ENCODE peak calls at places on chromosomes 1 and 21, in six cellular contexts. One of them, this sample, is unnamed.

GRCh38 chr21:17903029-17903806 is 84.1 kb upstream of the C21orf91 start:
- DNase-seq in heart left ventricle: no peak
- DNase-seq in MM.1S: peak
- DNase-seq in AG10803: peak
- DNase-seq in dorsolateral prefrontal cortex: no peak
- DNase-seq in kidney: no peak
- DNase-seq in this sample: peak

GRCh38 chr1:103129255-103129654 is 20.9 kb upstream of the COL11A1 start:
- DNase-seq in MM.1S: no peak
- DNase-seq in kidney: no peak
- DNase-seq in heart left ventricle: no peak
- DNase-seq in AG10803: peak
- DNase-seq in dorsolateral prefrontal cortex: no peak
- DNase-seq in this sample: no peak

GRCh38 chr1:92527670-92528069 is 40.9 kb upstream of the GFI1 start:
- DNase-seq in heart left ventricle: no peak
- DNase-seq in dorsolateral prefrontal cortex: no peak
- DNase-seq in AG10803: no peak
- DNase-seq in kidney: no peak
- DNase-seq in MM.1S: no peak
- DNase-seq in this sample: no peak

GRCh38 chr21:46326110-46326703 is 2.3 kb downstream of the PCNT start:
- DNase-seq in heart left ventricle: no peak
- DNase-seq in AG10803: no peak
- DNase-seq in MM.1S: no peak
- DNase-seq in dorsolateral prefrontal cortex: no peak
- DNase-seq in kidney: no peak
- DNase-seq in this sample: no peak

GRCh38 chr1:234662148-234662547 is 52.2 kb upstream of the IRF2BP2 start:
- DNase-seq in heart left ventricle: no peak
- DNase-seq in dorsolateral prefrontal cortex: no peak
- DNase-seq in MM.1S: no peak
- DNase-seq in AG10803: no peak
- DNase-seq in kidney: no peak
- DNase-seq in this sample: no peak

GRCh38 chr1:235105051-235106043 is 23.3 kb downstream of the TOMM20 start:
- DNase-seq in kidney: no peak
- DNase-seq in AG10803: peak
- DNase-seq in heart left ventricle: no peak
- DNase-seq in MM.1S: peak
- DNase-seq in dorsolateral prefrontal cortex: no peak
- DNase-seq in this sample: peak

GRCh38 chr1:246608616-246609376 is 42.5 kb downstream of the CNST start:
- DNase-seq in heart left ventricle: peak
- DNase-seq in kidney: peak
- DNase-seq in dorsolateral prefrontal cortex: no peak
- DNase-seq in AG10803: peak
- DNase-seq in MM.1S: no peak
- DNase-seq in this sample: no peak

GRCh38 chr1:22780696-22781095 is 70.1 kb downstream of the EPHB2 start:
- DNase-seq in kidney: no peak
- DNase-seq in MM.1S: no peak
- DNase-seq in AG10803: no peak
- DNase-seq in heart left ventricle: no peak
- DNase-seq in dorsolateral prefrontal cortex: no peak
- DNase-seq in this sample: peak

GRCh38 chr1:79323240-79324025 is 316.9 kb upstream of the ADGRL4 start:
- DNase-seq in dorsolateral prefrontal cortex: no peak
- DNase-seq in MM.1S: no peak
- DNase-seq in heart left ventricle: no peak
- DNase-seq in kidney: no peak
- DNase-seq in AG10803: peak
- DNase-seq in this sample: no peak

GRCh38 chr1:199264283-199264682 is 625.4 kb downstream of the PTPRC start:
- DNase-seq in kidney: no peak
- DNase-seq in MM.1S: no peak
- DNase-seq in dorsolateral prefrontal cortex: no peak
- DNase-seq in AG10803: no peak
- DNase-seq in heart left ventricle: no peak
- DNase-seq in this sample: no peak
- TF ChIP-seq CTCF in kidney: no peak
- TF ChIP-seq CTCF in MM.1S: no peak
- TF ChIP-seq CTCF in dorsolateral prefrontal cortex: no peak
- TF ChIP-seq CTCF in AG10803: no peak
- TF ChIP-seq CTCF in heart left ventricle: no peak
- TF ChIP-seq CTCF in this sample: no peak

DNA sequence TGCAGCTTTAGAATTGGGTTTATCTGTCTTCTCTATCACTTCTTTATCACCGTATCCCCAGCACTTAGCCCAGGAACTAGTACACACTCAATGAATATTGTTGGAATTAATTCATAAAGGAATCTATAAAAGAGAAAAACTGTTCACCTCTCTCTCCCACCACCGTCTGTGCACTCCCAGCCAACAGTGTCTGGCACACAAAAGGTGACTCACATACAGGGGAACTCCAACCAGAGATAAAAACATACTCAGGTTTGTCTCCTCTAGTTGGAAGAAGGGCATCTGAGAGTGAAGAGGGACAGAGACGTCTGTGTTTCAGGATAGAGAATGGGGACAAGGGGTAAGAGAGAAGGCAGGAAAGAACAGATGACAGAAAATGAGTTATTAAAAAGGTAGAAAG is 10.0 kb downstream of the ITLN1 start:
- DNase-seq in dorsolateral prefrontal cortex: no peak
- DNase-seq in kidney: no peak
- DNase-seq in heart left ventricle: no peak
- DNase-seq in AG10803: no peak
- DNase-seq in MM.1S: no peak
- DNase-seq in this sample: no peak
- TF ChIP-seq CTCF in dorsolateral prefrontal cortex: no peak
- TF ChIP-seq CTCF in kidney: no peak
- TF ChIP-seq CTCF in heart left ventricle: no peak
- TF ChIP-seq CTCF in AG10803: no peak
- TF ChIP-seq CTCF in MM.1S: no peak
- TF ChIP-seq CTCF in this sample: no peak

GRCh38 chr1:210292276-210292851 is 36.3 kb upstream of the HHAT start:
- DNase-seq in kidney: peak
- DNase-seq in AG10803: peak
- DNase-seq in heart left ventricle: peak
- DNase-seq in dorsolateral prefrontal cortex: no peak
- DNase-seq in MM.1S: peak
- DNase-seq in this sample: peak
- TF ChIP-seq CTCF in kidney: peak
- TF ChIP-seq CTCF in AG10803: peak
- TF ChIP-seq CTCF in heart left ventricle: no peak
- TF ChIP-seq CTCF in dorsolateral prefrontal cortex: peak
- TF ChIP-seq CTCF in MM.1S: peak
- TF ChIP-seq CTCF in this sample: no peak

GRCh38 chr21:32994305-32994704 is 31.4 kb upstream of the OLIG2 start:
- DNase-seq in AG10803: peak
- DNase-seq in kidney: no peak
- DNase-seq in MM.1S: peak
- DNase-seq in heart left ventricle: no peak
- DNase-seq in dorsolateral prefrontal cortex: no peak
- DNase-seq in this sample: no peak
- TF ChIP-seq CTCF in AG10803: peak
- TF ChIP-seq CTCF in kidney: peak
- TF ChIP-seq CTCF in MM.1S: peak
- TF ChIP-seq CTCF in heart left ventricle: no peak
- TF ChIP-seq CTCF in dorsolateral prefrontal cortex: peak
- TF ChIP-seq CTCF in this sample: peak

GRCh38 chr1:98001764-98002163 is 80.9 kb upstream of the DPYD start:
- DNase-seq in dorsolateral prefrontal cortex: no peak
- DNase-seq in AG10803: peak
- DNase-seq in MM.1S: no peak
- DNase-seq in heart left ventricle: no peak
- DNase-seq in kidney: no peak
- DNase-seq in this sample: no peak
- TF ChIP-seq CTCF in dorsolateral prefrontal cortex: peak
- TF ChIP-seq CTCF in AG10803: peak
- TF ChIP-seq CTCF in MM.1S: no peak
- TF ChIP-seq CTCF in heart left ventricle: no peak
- TF ChIP-seq CTCF in kidney: no peak
- TF ChIP-seq CTCF in this sample: no peak

GRCh38 chr1:33048426-33048825 is 11.7 kb upstream of the AK2 start:
- DNase-seq in kidney: no peak
- DNase-seq in AG10803: no peak
- DNase-seq in MM.1S: no peak
- DNase-seq in dorsolateral prefrontal cortex: no peak
- DNase-seq in heart left ventricle: no peak
- DNase-seq in this sample: no peak

GRCh38 chr1:33047290-33047689 is 10.6 kb upstream of the AK2 start:
- DNase-seq in MM.1S: no peak
- DNase-seq in AG10803: no peak
- DNase-seq in heart left ventricle: no peak
- DNase-seq in kidney: no peak
- DNase-seq in dorsolateral prefrontal cortex: no peak
- DNase-seq in this sample: no peak

GRCh38 chr1:33047839-33048305 is 11.2 kb upstream of the AK2 start:
- DNase-seq in kidney: no peak
- DNase-seq in dorsolateral prefrontal cortex: no peak
- DNase-seq in AG10803: peak
- DNase-seq in MM.1S: no peak
- DNase-seq in heart left ventricle: no peak
- DNase-seq in this sample: no peak

GRCh38 chr1:33049381-33049780 is 12.7 kb upstream of the AK2 start:
- DNase-seq in AG10803: no peak
- DNase-seq in dorsolateral prefrontal cortex: no peak
- DNase-seq in heart left ventricle: no peak
- DNase-seq in MM.1S: no peak
- DNase-seq in kidney: no peak
- DNase-seq in this sample: no peak

GRCh38 chr1:33050221-33051076 is 13.8 kb upstream of the AK2 start:
- DNase-seq in dorsolateral prefrontal cortex: no peak
- DNase-seq in MM.1S: peak
- DNase-seq in heart left ventricle: no peak
- DNase-seq in AG10803: peak
- DNase-seq in kidney: no peak
- DNase-seq in this sample: no peak
- TF ChIP-seq CTCF in dorsolateral prefrontal cortex: peak
- TF ChIP-seq CTCF in MM.1S: peak
- TF ChIP-seq CTCF in heart left ventricle: no peak
- TF ChIP-seq CTCF in AG10803: no peak
- TF ChIP-seq CTCF in kidney: no peak
- TF ChIP-seq CTCF in this sample: no peak

DNA sequence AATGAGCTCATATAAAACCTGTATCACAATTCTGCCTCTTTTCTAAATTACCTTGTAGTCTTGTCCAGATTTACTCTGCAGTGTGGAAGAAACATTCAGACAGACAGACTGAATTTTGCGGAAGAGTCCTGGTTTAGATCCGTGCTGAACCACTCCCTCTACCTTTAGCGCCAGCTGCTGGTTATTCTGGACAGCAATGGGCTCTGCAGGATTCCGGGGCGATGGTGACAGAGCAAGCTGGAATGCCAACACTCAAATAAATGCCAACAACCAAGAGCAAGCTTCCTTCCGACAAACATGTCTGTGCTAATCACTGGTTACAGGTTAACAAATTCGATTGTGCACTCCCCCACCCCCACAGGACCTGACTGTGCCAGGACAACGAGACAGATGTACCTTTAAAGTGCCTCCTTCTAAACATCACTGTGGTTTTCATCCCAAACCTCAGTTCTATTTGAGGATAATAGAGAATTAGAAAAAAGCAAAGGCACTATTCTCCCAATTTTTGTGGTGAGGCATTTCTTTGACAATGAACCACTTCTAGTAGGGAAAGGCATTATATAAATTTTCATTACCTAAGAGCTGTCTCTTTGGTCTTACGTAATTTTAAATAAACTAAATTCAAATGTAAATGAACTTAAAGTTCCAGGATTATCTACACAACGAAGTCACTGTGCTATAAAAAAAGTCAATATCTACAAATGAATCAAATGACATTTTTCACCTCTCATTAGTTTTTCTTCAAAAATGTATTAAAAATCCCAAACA is 90.4 kb downstream of the INTS7 start:
- DNase-seq in kidney: peak
- DNase-seq in heart left ventricle: no peak
- DNase-seq in MM.1S: no peak
- DNase-seq in dorsolateral prefrontal cortex: no peak
- DNase-seq in AG10803: peak
- DNase-seq in this sample: no peak
- TF ChIP-seq CTCF in kidney: peak
- TF ChIP-seq CTCF in heart left ventricle: peak
- TF ChIP-seq CTCF in MM.1S: no peak
- TF ChIP-seq CTCF in dorsolateral prefrontal cortex: peak
- TF ChIP-seq CTCF in AG10803: peak
- TF ChIP-seq CTCF in this sample: no peak

DNA sequence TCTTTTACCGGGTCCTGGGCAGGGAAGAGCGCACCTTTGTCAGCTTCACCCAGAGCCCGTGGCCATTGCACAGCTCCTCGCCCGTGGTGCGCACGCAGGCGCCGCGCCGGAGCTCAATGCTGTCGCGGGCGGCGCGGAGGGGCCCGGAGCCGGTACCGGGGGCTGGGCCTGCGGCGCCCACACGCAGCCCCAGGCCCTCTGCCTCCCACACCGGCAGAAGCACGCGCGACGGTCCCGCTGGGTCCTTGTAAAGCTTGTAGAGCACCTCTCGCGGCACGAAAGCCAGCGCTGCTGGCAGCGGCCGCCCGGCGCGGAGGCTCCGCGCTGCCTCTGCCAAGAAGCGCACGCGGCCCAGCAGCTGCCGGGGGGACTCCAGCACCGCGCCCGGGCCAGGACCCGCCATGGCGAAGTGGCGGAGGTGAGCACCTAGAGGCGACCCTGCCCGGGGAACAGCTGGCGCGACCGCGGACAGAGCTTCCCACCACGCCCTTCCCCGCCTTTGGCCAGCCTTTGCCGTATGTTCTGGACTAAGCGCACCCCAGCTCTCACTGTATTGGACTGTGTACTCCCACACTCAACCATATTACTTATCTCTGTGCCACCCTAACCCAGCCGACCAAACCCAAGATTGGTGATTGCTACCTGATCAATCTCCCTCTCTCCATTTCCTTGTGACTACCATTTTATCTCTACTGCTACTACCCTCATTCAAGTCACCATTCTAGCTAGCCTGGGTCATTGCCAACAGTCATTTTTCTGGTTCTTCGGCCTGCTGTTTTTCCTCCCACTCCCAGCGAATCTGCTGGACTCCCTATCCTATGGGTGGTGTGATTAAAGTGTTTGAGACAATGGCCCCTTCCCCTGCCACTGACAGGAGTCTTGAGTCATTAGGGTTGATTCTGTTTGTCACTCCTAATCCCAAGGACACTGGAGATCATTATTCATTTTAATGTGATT is at the start of gene HECTD3:
- DNase-seq in MM.1S: peak
- DNase-seq in dorsolateral prefrontal cortex: peak
- DNase-seq in kidney: peak
- DNase-seq in AG10803: peak
- DNase-seq in heart left ventricle: peak
- DNase-seq in this sample: peak
- TF ChIP-seq CTCF in MM.1S: no peak
- TF ChIP-seq CTCF in dorsolateral prefrontal cortex: peak
- TF ChIP-seq CTCF in kidney: no peak
- TF ChIP-seq CTCF in AG10803: no peak
- TF ChIP-seq CTCF in heart left ventricle: no peak
- TF ChIP-seq CTCF in this sample: no peak

This sample was measured in GM10248.